ENCODE peak calls at places on chromosomes 5 and 9, in ten cellular contexts. U is activated effector memory CD4-positive, alpha-beta T cell treated with anti-CD3 and anti-CD28 coated beads, Interleukin-2, amount 50 U/mL, for 16 hours; H is left ventricle myocardium superior; E is cardiac muscle cell; V is activated CD4-positive, alpha-beta T cell treated with anti-CD3 and anti-CD28 coated beads for 24 hours; M is mesothelial cell of epicardium; R is C1 segment of cervical spinal cord; W is T-helper 17 cell; P is epithelial cell of esophagus; Z is lung microvascular endothelial cell. G is an unnamed sample.

GRCh38 chr9:32180597-32180996 is 203.8 kb upstream of the ACO1 start:
- DNase-seq in H (no peak), R (no peak), W (no peak), Z (no peak), M (no peak), P (no peak), V (no peak), E (no peak), U (no peak), G (no peak)

GRCh38 chr9:29214162-29214520 is 1640.9 kb upstream of the C9orf72 start:
- DNase-seq in M (peak; percentile 49), W (no peak), V (no peak), R (no peak), P (peak; percentile 45), Z (no peak), H (no peak), E (peak; percentile 1), U (no peak), G (no peak)

GRCh38 chr5:56412601-56413379 is 179.7 kb upstream of the ANKRD55 start:
- DNase-seq in H (peak; percentile 53), Z (no peak), P (no peak), V (no peak), W (no peak), R (peak; percentile 57), M (no peak), U (no peak), E (no peak), G (no peak)

GRCh38 chr5:34584165-34584564 is 72.0 kb upstream of the RAI14 start:
- DNase-seq in H (no peak), E (no peak), W (no peak), U (no peak), V (no peak), M (no peak), R (no peak), P (no peak), Z (no peak), G (no peak)

GRCh38 chr9:124390812-124391658 is 24.2 kb downstream of the PSMB7 start:
- DNase-seq in U (no peak), E (no peak), R (no peak), V (no peak), P (peak; percentile 57), M (no peak), W (no peak), H (no peak), Z (peak; percentile 82), G (no peak)

GRCh38 chr9:75548871-75549270 is 341.6 kb upstream of the PCSK5 start:
- DNase-seq in W (no peak), U (no peak), M (no peak), V (no peak), Z (no peak), R (no peak), E (no peak), P (no peak), H (no peak), G (no peak)

GRCh38 chr5:145539201-145539600 is 295.9 kb downstream of the PRELID2 start:
- DNase-seq in U (no peak), V (no peak), P (no peak), Z (no peak), E (no peak), R (no peak), M (no peak), H (no peak), W (no peak), G (no peak)

GRCh38 chr9:74220327-74220726 is 276.8 kb upstream of the RORB start:
- DNase-seq in W (no peak), R (no peak), U (no peak), H (no peak), P (no peak), V (no peak), E (no peak), M (no peak), Z (no peak), G (no peak)

GRCh38 chr5:39461007-39461682 is 36.4 kb upstream of the DAB2 start:
- DNase-seq in H (no peak), R (no peak), M (no peak), P (no peak), Z (no peak), U (no peak), W (no peak), V (no peak), E (no peak), G (no peak)

GRCh38 chr5:1383344-1383743 is 38.4 kb upstream of the CLPTM1L start:
- DNase-seq in Z (no peak), H (no peak), U (no peak), W (no peak), P (no peak), E (no peak), V (no peak), M (no peak), R (no peak), G (no peak)

GRCh38 chr9:5553211-5553610 is 42.9 kb downstream of the PDCD1LG2 start:
- DNase-seq in W (no peak), Z (peak; percentile 65), V (no peak), E (peak; percentile 82), U (no peak), H (no peak), M (no peak), P (peak; percentile 35), R (no peak), G (no peak)

GRCh38 chr5:1526151-1526631 is 2.4 kb upstream of the LPCAT1 start:
- DNase-seq in M (no peak), Z (no peak), E (no peak), P (no peak), W (no peak), R (no peak), U (peak; percentile 53), H (peak; percentile 18), V (no peak), G (no peak)

GRCh38 chr5:1002836-1003235 is 5.8 kb upstream of the NKD2 start:
- DNase-seq in R (no peak), W (no peak), P (no peak), Z (no peak), H (no peak), U (peak; percentile 44), M (peak; percentile 37), V (no peak), E (no peak), G (no peak)

GRCh38 chr9:22643541-22643940 is 196.9 kb downstream of the DMRTA1 start:
- DNase-seq in P (no peak), W (no peak), H (no peak), V (no peak), E (no peak), Z (no peak), U (no peak), M (no peak), R (no peak), G (no peak)

GRCh38 chr5:75617746-75618352 is 6.6 kb downstream of the ANKDD1B start:
- DNase-seq in W (no peak), Z (no peak), H (no peak), M (no peak), R (no peak), V (no peak), E (peak; percentile 71), P (no peak), U (no peak), G (no peak)

GRCh38 chr5:105506692-105507277 is 1944.2 kb upstream of the NUDT12 start:
- DNase-seq in M (no peak), V (no peak), Z (no peak), E (peak; percentile 1), P (peak; percentile 54), W (no peak), U (no peak), H (no peak), R (no peak), G (no peak)

GRCh38 chr9:123997665-123998277 is 13.8 kb upstream of the LHX2 start:
- DNase-seq in P (peak; percentile 80), R (peak; percentile 42), H (peak; percentile 73), U (no peak), M (peak; percentile 54), Z (no peak), W (no peak), E (peak; percentile 41), V (no peak), G (no peak)

GRCh38 chr9:85872444-85872843 is 68.5 kb upstream of the NAA35 start:
- DNase-seq in Z (no peak), U (no peak), R (no peak), V (no peak), H (no peak), E (no peak), W (no peak), M (no peak), P (peak; percentile 3), G (no peak)

GRCh38 chr9:7266911-7267555 is 509.3 kb downstream of the KDM4C start:
- DNase-seq in E (no peak), V (no peak), R (peak; percentile 19), Z (no peak), H (no peak), U (no peak), W (no peak), P (no peak), M (no peak), G (peak; percentile 25)

GRCh38 chr5:121974261-121974660 is 12.5 kb downstream of the SRFBP1 start:
- DNase-seq in V (no peak), P (peak; percentile 20), M (no peak), Z (no peak), W (no peak), E (peak; percentile 80), R (no peak), H (no peak), U (no peak), G (no peak)

GRCh38 chr9:13278368-13279246 is 885 bp downstream of the MPDZ start:
- DNase-seq in R (peak; percentile 76), P (peak; percentile 39), V (no peak), M (peak; percentile 65), H (peak; percentile 62), W (no peak), U (no peak), E (peak; percentile 87), Z (peak; percentile 82), G (peak; percentile 11)

GRCh38 chr9:72396247-72397091 is 31.5 kb upstream of the ZFAND5 start:
- DNase-seq in V (no peak), R (no peak), P (peak; percentile 81), M (no peak), U (no peak), W (no peak), Z (peak; percentile 58), E (peak; percentile 79), H (no peak), G (no peak)

GRCh38 chr9:89915187-89915586 is 310.4 kb downstream of the GADD45G start:
- DNase-seq in Z (no peak), V (no peak), E (no peak), M (no peak), U (no peak), R (no peak), P (no peak), H (no peak), W (no peak), G (no peak)

GRCh38 chr5:119405444-119405843 is 46.9 kb upstream of the HSD17B4 start:
- DNase-seq in E (no peak), V (no peak), U (no peak), W (no peak), Z (no peak), H (no peak), P (no peak), R (no peak), M (no peak), G (no peak)

GRCh38 chr9:33348998-33349397 is 53.4 kb downstream of the AQP7 start:
- DNase-seq in E (no peak), W (no peak), U (no peak), R (no peak), M (no peak), H (no peak), Z (no peak), V (no peak), P (no peak), G (no peak)

GRCh38 chr9:4435197-4435596 is 55.1 kb upstream of the SLC1A1 start:
- DNase-seq in P (peak; percentile 68), R (no peak), H (no peak), M (no peak), W (no peak), V (no peak), E (peak; percentile 89), Z (peak; percentile 62), U (no peak), G (no peak)

GRCh38 chr9:114250235-114250568 is 72.7 kb upstream of the ORM1 start:
- DNase-seq in M (no peak), U (no peak), H (peak; percentile 94), E (peak; percentile 83), Z (no peak), P (no peak), R (peak; percentile 78), W (no peak), V (no peak), G (no peak)

GRCh38 chr5:135031146-135031812 is 2.7 kb downstream of the PITX1 start:
- DNase-seq in R (no peak), P (no peak), V (no peak), E (no peak), M (peak; percentile 50), Z (no peak), U (no peak), H (no peak), W (no peak), G (no peak)

G was measured in NCI-H2107.